ENCODE peak calls at places on chromosome 16, in four cellular contexts. I is lung microvascular endothelial cell, M is progenitor cell of endocrine pancreas, C is GM04504. P is an unnamed sample.

GRCh38 chr16:69481901-69482341 is 57.5 kb downstream of the CYB5B start:
- DNase-seq in I (peak), M (no peak), C (peak), P (no peak)

GRCh38 chr16:53695070-53695469 is 8.6 kb downstream of the RPGRIP1L start:
- DNase-seq in I (peak), M (no peak), C (peak), P (no peak)

GRCh38 chr16:55292491-55292890 is 31.5 kb upstream of the IRX6 start:
- DNase-seq in I (no peak), M (no peak), C (no peak), P (no peak)

GRCh38 chr16:10001258-10001785 is 180.9 kb downstream of the GRIN2A start:
- DNase-seq in I (no peak), M (no peak), C (no peak), P (no peak)

GRCh38 chr16:77298638-77299360 is 99.6 kb downstream of the SYCE1L start:
- DNase-seq in I (peak), M (no peak), C (peak), P (no peak)

GRCh38 chr16:14628806-14629611 is 1.1 kb downstream of the PARN start:
- DNase-seq in I (no peak), M (no peak), C (no peak), P (peak)

GRCh38 chr16:72198021-72198420 is 26.1 kb upstream of the PMFBP1 start:
- DNase-seq in I (peak), M (no peak), C (peak), P (peak)

GRCh38 chr16:14132696-14133048 is 61.6 kb downstream of the MRTFB start:
- DNase-seq in I (no peak), M (no peak), C (no peak), P (no peak)

GRCh38 chr16:70803354-70803753 is 2.4 kb upstream of the VAC14 start:
- DNase-seq in I (no peak), M (no peak), C (no peak), P (no peak)

GRCh38 chr16:88993006-88993787 is 16.2 kb upstream of the CBFA2T3 start:
- DNase-seq in I (no peak), M (no peak), C (no peak), P (no peak)

GRCh38 chr16:28324887-28325279 is 32.6 kb downstream of the SBK1 start:
- DNase-seq in I (no peak), M (no peak), C (no peak), P (no peak)

GRCh38 chr16:86052115-86052670 is 153.2 kb downstream of the IRF8 start:
- DNase-seq in I (no peak), M (no peak), C (no peak), P (no peak)

GRCh38 chr16:49350265-49351103 is 23.1 kb upstream of the C16orf78 start:
- DNase-seq in I (peak), M (peak), C (peak), P (peak)

GRCh38 chr16:22023505-22023904 is 15.6 kb downstream of the MOSMO start:
- DNase-seq in I (no peak), M (no peak), C (no peak), P (no peak)

GRCh38 chr16:69474447-69474846 is 50.0 kb downstream of the CYB5B start:
- DNase-seq in I (no peak), M (no peak), C (no peak), P (no peak)

GRCh38 chr16:85750021-85750826 is 672 bp downstream of the C16orf74 start:
- DNase-seq in I (peak), M (no peak), C (no peak), P (no peak)

GRCh38 chr16:85446846-85447656 is 166.1 kb upstream of the GSE1 start:
- DNase-seq in I (no peak), M (no peak), C (no peak), P (no peak)

GRCh38 chr16:47815655-47816054 is 340.1 kb downstream of the ABCC12 start:
- DNase-seq in I (no peak), M (no peak), C (no peak), P (no peak)

GRCh38 chr16:73149329-73149728 is 101.4 kb upstream of the ZFHX3 start:
- DNase-seq in I (peak), M (no peak), C (no peak), P (no peak)

GRCh38 chr16:3074860-3075545 is 9.6 kb downstream of the IL32 start:
- DNase-seq in I (no peak), M (no peak), C (no peak), P (no peak)